ENCODE peak calls at places on chromosomes 4 and X, in six cellular contexts. C, Z, X, O, M and J are unnamed samples.

GRCh38 chrX:261167-261857 is 19.9 kb upstream of the PLCXD1 start:
- DNase-seq in Z (no peak), C (no peak), O (no peak), M (no peak), X (no peak), J (no peak)

GRCh38 chrX:103446665-103447302 is 70.4 kb downstream of the BEX3 start:
- DNase-seq in M (no peak), X (no peak), Z (no peak), O (no peak), C (peak; percentile 52), J (no peak)

GRCh38 chr4:172850838-172851237 is 317.8 kb upstream of the GALNT7 start:
- DNase-seq in C (peak; percentile 91), M (peak; percentile 82), X (no peak), Z (no peak), O (no peak), J (no peak)

GRCh38 chr4:16573744-16574143 is 324.7 kb downstream of the LDB2 start:
- DNase-seq in O (peak; percentile 85), M (no peak), Z (no peak), X (no peak), C (peak; percentile 24), J (no peak)

GRCh38 chrX:53795583-53795982 is 109.1 kb upstream of the HUWE1 start:
- DNase-seq in C (no peak), M (peak; percentile 1), X (no peak), Z (no peak), O (no peak), J (no peak)

GRCh38 chr4:38489924-38490639 is 173.9 kb upstream of the KLF3 start:
- DNase-seq in Z (no peak), O (no peak), C (peak; percentile 16), M (no peak), X (no peak), J (no peak)

GRCh38 chr4:185282968-185283367 is 73.6 kb downstream of the SNX25 start:
- DNase-seq in X (no peak), M (peak; percentile 16), C (peak; percentile 22), O (no peak), Z (no peak), J (no peak)

GRCh38 chrX:135480076-135480475 is 40.4 kb upstream of the INTS6L start:
- DNase-seq in O (no peak), C (no peak), X (no peak), Z (no peak), M (no peak), J (no peak)